ENCODE peak calls at places on chromosomes 16 and 17, in ten cellular contexts. Y is activated CD4-positive, CD25-positive, alpha-beta regulatory T cell treated with anti-CD3 and anti-CD28 coated beads, Interleukin-2, amount 50 U/mL, for 72 hours; Z is WTC11; O is CD4-positive, alpha-beta T cell; C is Caki2; N is T1000; D is activated CD8-positive, alpha-beta T cell treated with anti-CD3 and anti-CD28 coated beads for 36 hours; U is epithelial cell of prostate; L is OCI-LY7; A is fibroblast of lung. V is an unnamed sample.
A peak's percentile ranks its signal among the peaks of the same experiment; 100 is the strongest.

GRCh38 chr16:69179255-69180010 is 7.5 kb upstream of the SNTB2 start:
- DNase-seq in Y (no peak), Z (no peak), O (no peak), C (peak; percentile 22), N (peak; percentile 29), D (no peak), U (no peak), L (no peak), A (peak; percentile 90), V (no peak)

GRCh38 chr16:88430524-88431446 is 22.3 kb upstream of the ZFPM1 start:
- DNase-seq in Y (peak; percentile 63), Z (peak; percentile 59), O (peak; percentile 46), C (no peak), N (no peak), D (peak; percentile 59), U (no peak), L (no peak), A (peak; percentile 18), V (peak; percentile 22)

GRCh38 chr16:68146583-68146982 is 61.4 kb downstream of the NFATC3 start:
- DNase-seq in Y (no peak), Z (no peak), O (no peak), C (peak; percentile 27), N (no peak), D (no peak), U (no peak), L (no peak), A (peak; percentile 17), V (no peak)

GRCh38 chr16:68429081-68429740 is 19.1 kb downstream of the SMPD3 start:
- DNase-seq in Y (no peak), Z (no peak), O (no peak), C (no peak), N (no peak), D (no peak), U (no peak), L (no peak), A (no peak), V (no peak)

GRCh38 chr17:78458091-78458490 is 79.6 kb downstream of the PGS1 start:
- DNase-seq in Y (no peak), Z (no peak), O (no peak), C (no peak), N (no peak), D (no peak), U (no peak), L (no peak), A (no peak), V (no peak)

GRCh38 chr16:62077998-62078397 is 41.8 kb upstream of the CDH8 start:
- DNase-seq in Y (no peak), Z (peak; percentile 75), O (no peak), C (peak; percentile 5), N (no peak), D (no peak), U (no peak), L (no peak), A (no peak), V (no peak)

GRCh38 chr17:55265434-55266021 is 768 bp downstream of the HLF start:
- DNase-seq in Y (no peak), Z (peak; percentile 23), O (peak; percentile 5), C (no peak), N (no peak), D (no peak), U (no peak), L (no peak), A (no peak), V (no peak)

GRCh38 chr17:13281626-13282025 is 263.8 kb upstream of the ELAC2 start:
- DNase-seq in Y (no peak), Z (no peak), O (no peak), C (no peak), N (no peak), D (no peak), U (no peak), L (no peak), A (no peak), V (no peak)

GRCh38 chr16:19696961-19697360 is 21.1 kb downstream of the KNOP1 start:
- DNase-seq in Y (no peak), Z (no peak), O (no peak), C (no peak), N (no peak), D (no peak), U (no peak), L (no peak), A (no peak), V (no peak)

GRCh38 chr17:20562587-20562986 is 16.9 kb upstream of the CDRT15L2 start:
- DNase-seq in Y (no peak), Z (no peak), O (no peak), C (no peak), N (no peak), D (no peak), U (no peak), L (no peak), A (no peak), V (no peak)

GRCh38 chr16:50517450-50518252 is 30.5 kb upstream of the NKD1 start:
- DNase-seq in Y (no peak), Z (no peak), O (no peak), C (no peak), N (no peak), D (no peak), U (no peak), L (no peak), A (no peak), V (no peak)

V was measured in activated T-helper 2 cell treated with anti-CD3 and anti-CD28 coated beads, Interferon-gamma antibody, Interleukin-2, Interleukin-4, amounts not matched to agents 10 μg/mL and 5 μg/mL and 100 μg/mL, durations not matched to agents 14 hours and 24 hours and 36 hours.